ENCODE peak calls at places on chromosomes 13 and 19, in eight cellular contexts. One of them, this sample, is unnamed.

GRCh38 chr13:60990032-60990733 is 425.5 kb downstream of the PCDH20 start:
- DNase-seq in caudate nucleus: no peak
- DNase-seq in left lung: no peak
- DNase-seq in fibroblast of lung: no peak
- DNase-seq in endodermal cell: peak
- DNase-seq in CD8-positive, alpha-beta T cell: no peak
- DNase-seq in SK-N-MC: no peak
- DNase-seq in AG04450: no peak
- DNase-seq in this sample: no peak

GRCh38 chr13:40070357-40070756 is 414.9 kb downstream of the COG6 start:
- DNase-seq in caudate nucleus: no peak
- DNase-seq in left lung: no peak
- DNase-seq in fibroblast of lung: no peak
- DNase-seq in endodermal cell: no peak
- DNase-seq in CD8-positive, alpha-beta T cell: no peak
- DNase-seq in SK-N-MC: no peak
- DNase-seq in AG04450: no peak
- DNase-seq in this sample: no peak

GRCh38 chr13:103895835-103896520 is 829.8 kb upstream of the SLC10A2 start:
- DNase-seq in caudate nucleus: no peak
- DNase-seq in left lung: no peak
- DNase-seq in fibroblast of lung: no peak
- DNase-seq in endodermal cell: no peak
- DNase-seq in CD8-positive, alpha-beta T cell: no peak
- DNase-seq in SK-N-MC: no peak
- DNase-seq in AG04450: no peak
- DNase-seq in this sample: no peak

GRCh38 chr13:113566227-113566561 is 18.4 kb upstream of the TFDP1 start:
- DNase-seq in caudate nucleus: no peak
- DNase-seq in left lung: no peak
- DNase-seq in fibroblast of lung: no peak
- DNase-seq in endodermal cell: no peak
- DNase-seq in CD8-positive, alpha-beta T cell: no peak
- DNase-seq in SK-N-MC: no peak
- DNase-seq in AG04450: no peak
- DNase-seq in this sample: no peak

GRCh38 chr19:9586764-9587163 is 2.5 kb upstream of the ZNF121 start:
- DNase-seq in caudate nucleus: peak
- DNase-seq in left lung: no peak
- DNase-seq in fibroblast of lung: peak
- DNase-seq in endodermal cell: peak
- DNase-seq in CD8-positive, alpha-beta T cell: peak
- DNase-seq in SK-N-MC: no peak
- DNase-seq in AG04450: peak
- DNase-seq in this sample: peak

GRCh38 chr13:114151031-114151430 is 18.6 kb upstream of the RASA3 start:
- DNase-seq in caudate nucleus: no peak
- DNase-seq in left lung: no peak
- DNase-seq in fibroblast of lung: no peak
- DNase-seq in endodermal cell: no peak
- DNase-seq in CD8-positive, alpha-beta T cell: no peak
- DNase-seq in SK-N-MC: no peak
- DNase-seq in AG04450: no peak
- DNase-seq in this sample: no peak

GRCh38 chr13:27374126-27374613 is 50.2 kb upstream of the GTF3A start:
- DNase-seq in caudate nucleus: no peak
- DNase-seq in left lung: no peak
- DNase-seq in fibroblast of lung: no peak
- DNase-seq in endodermal cell: no peak
- DNase-seq in CD8-positive, alpha-beta T cell: no peak
- DNase-seq in SK-N-MC: no peak
- DNase-seq in AG04450: no peak
- DNase-seq in this sample: no peak

GRCh38 chr13:20475927-20476691 is 49.5 kb downstream of the CRYL1 start:
- DNase-seq in caudate nucleus: no peak
- DNase-seq in left lung: no peak
- DNase-seq in fibroblast of lung: no peak
- DNase-seq in endodermal cell: peak
- DNase-seq in CD8-positive, alpha-beta T cell: peak
- DNase-seq in SK-N-MC: no peak
- DNase-seq in AG04450: no peak
- DNase-seq in this sample: peak

GRCh38 chr19:47729468-47729798 is 15.9 kb upstream of the NOP53 start:
- DNase-seq in caudate nucleus: no peak
- DNase-seq in left lung: peak
- DNase-seq in fibroblast of lung: peak
- DNase-seq in endodermal cell: peak
- DNase-seq in CD8-positive, alpha-beta T cell: no peak
- DNase-seq in SK-N-MC: no peak
- DNase-seq in AG04450: no peak
- DNase-seq in this sample: no peak

GRCh38 chr13:67227131-67227983 is 2.8 kb downstream of the PCDH9 start:
- DNase-seq in caudate nucleus: no peak
- DNase-seq in left lung: no peak
- DNase-seq in fibroblast of lung: no peak
- DNase-seq in endodermal cell: no peak
- DNase-seq in CD8-positive, alpha-beta T cell: no peak
- DNase-seq in SK-N-MC: no peak
- DNase-seq in AG04450: no peak
- DNase-seq in this sample: no peak

GRCh38 chr13:44172411-44172810 is 201.2 kb upstream of the SERP2 start:
- DNase-seq in caudate nucleus: no peak
- DNase-seq in left lung: no peak
- DNase-seq in fibroblast of lung: no peak
- DNase-seq in endodermal cell: no peak
- DNase-seq in CD8-positive, alpha-beta T cell: no peak
- DNase-seq in SK-N-MC: no peak
- DNase-seq in AG04450: no peak
- DNase-seq in this sample: no peak

GRCh38 chr19:566844-567243 is 5.6 kb upstream of the BSG start:
- DNase-seq in caudate nucleus: no peak
- DNase-seq in left lung: no peak
- DNase-seq in fibroblast of lung: no peak
- DNase-seq in endodermal cell: no peak
- DNase-seq in CD8-positive, alpha-beta T cell: no peak
- DNase-seq in SK-N-MC: no peak
- DNase-seq in AG04450: no peak
- DNase-seq in this sample: no peak

GRCh38 chr19:45376045-45376724 is 5.8 kb upstream of the ERCC2 start:
- DNase-seq in caudate nucleus: no peak
- DNase-seq in left lung: no peak
- DNase-seq in fibroblast of lung: peak
- DNase-seq in endodermal cell: peak
- DNase-seq in CD8-positive, alpha-beta T cell: no peak
- DNase-seq in SK-N-MC: peak
- DNase-seq in AG04450: peak
- DNase-seq in this sample: no peak

GRCh38 chr19:35468637-35469036 is 20.6 kb downstream of the FFAR2 start:
- DNase-seq in caudate nucleus: no peak
- DNase-seq in left lung: peak
- DNase-seq in fibroblast of lung: peak
- DNase-seq in endodermal cell: peak
- DNase-seq in CD8-positive, alpha-beta T cell: peak
- DNase-seq in SK-N-MC: no peak
- DNase-seq in AG04450: no peak
- DNase-seq in this sample: peak

GRCh38 chr19:6738726-6739389 is 622 bp upstream of the TRIP10 start:
- DNase-seq in caudate nucleus: no peak
- DNase-seq in left lung: peak
- DNase-seq in fibroblast of lung: no peak
- DNase-seq in endodermal cell: peak
- DNase-seq in CD8-positive, alpha-beta T cell: no peak
- DNase-seq in SK-N-MC: no peak
- DNase-seq in AG04450: no peak
- DNase-seq in this sample: peak

GRCh38 chr13:42405665-42406390 is 133.9 kb downstream of the AKAP11 start:
- DNase-seq in caudate nucleus: no peak
- DNase-seq in left lung: no peak
- DNase-seq in fibroblast of lung: no peak
- DNase-seq in endodermal cell: no peak
- DNase-seq in CD8-positive, alpha-beta T cell: no peak
- DNase-seq in SK-N-MC: no peak
- DNase-seq in AG04450: no peak
- DNase-seq in this sample: no peak

DNA sequence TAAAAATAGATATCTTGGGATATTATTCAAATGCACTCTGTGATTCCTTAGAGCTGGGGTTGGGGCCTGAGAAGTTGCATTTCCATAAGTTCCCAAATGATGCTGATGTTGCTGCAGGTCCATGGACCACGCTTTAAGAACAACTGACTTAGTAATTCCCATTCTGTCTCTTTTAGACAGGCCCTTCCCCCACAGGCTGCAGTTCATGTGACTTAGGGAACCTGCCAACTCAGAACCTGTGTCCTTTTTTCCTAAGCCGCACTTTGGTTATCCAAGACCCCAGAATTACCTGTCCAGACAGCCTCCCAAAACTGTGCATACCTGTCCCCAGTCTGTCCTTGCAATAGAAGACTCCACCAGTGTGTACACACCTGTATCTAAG is 1.7 kb upstream of the ITGBL1 start:
- DNase-seq in caudate nucleus: no peak
- DNase-seq in left lung: no peak
- DNase-seq in fibroblast of lung: no peak
- DNase-seq in endodermal cell: no peak
- DNase-seq in CD8-positive, alpha-beta T cell: no peak
- DNase-seq in SK-N-MC: no peak
- DNase-seq in AG04450: no peak
- DNase-seq in this sample: no peak
- H3K27ac ChIP-seq in caudate nucleus: no peak
- H3K27ac ChIP-seq in left lung: no peak
- H3K27ac ChIP-seq in fibroblast of lung: peak
- H3K27ac ChIP-seq in endodermal cell: no peak
- H3K27ac ChIP-seq in CD8-positive, alpha-beta T cell: no peak
- H3K27ac ChIP-seq in SK-N-MC: no peak
- H3K27ac ChIP-seq in AG04450: peak
- H3K27ac ChIP-seq in this sample: no peak

GRCh38 chr13:106536244-106537034 is 977 bp upstream of the EFNB2 start:
- DNase-seq in caudate nucleus: peak
- DNase-seq in left lung: peak
- DNase-seq in fibroblast of lung: peak
- DNase-seq in endodermal cell: peak
- DNase-seq in CD8-positive, alpha-beta T cell: peak
- DNase-seq in SK-N-MC: peak
- DNase-seq in AG04450: peak
- DNase-seq in this sample: peak
- H3K27ac ChIP-seq in caudate nucleus: peak
- H3K27ac ChIP-seq in left lung: peak
- H3K27ac ChIP-seq in fibroblast of lung: peak
- H3K27ac ChIP-seq in endodermal cell: peak
- H3K27ac ChIP-seq in CD8-positive, alpha-beta T cell: no peak
- H3K27ac ChIP-seq in SK-N-MC: no peak
- H3K27ac ChIP-seq in AG04450: no peak
- H3K27ac ChIP-seq in this sample: peak

GRCh38 chr13:111210488-111210887 is 95.4 kb downstream of the ARHGEF7 start:
- DNase-seq in caudate nucleus: no peak
- DNase-seq in left lung: peak
- DNase-seq in fibroblast of lung: peak
- DNase-seq in endodermal cell: no peak
- DNase-seq in CD8-positive, alpha-beta T cell: no peak
- DNase-seq in SK-N-MC: no peak
- DNase-seq in AG04450: peak
- DNase-seq in this sample: no peak
- H3K27ac ChIP-seq in caudate nucleus: peak
- H3K27ac ChIP-seq in left lung: peak
- H3K27ac ChIP-seq in fibroblast of lung: peak
- H3K27ac ChIP-seq in endodermal cell: peak
- H3K27ac ChIP-seq in CD8-positive, alpha-beta T cell: no peak
- H3K27ac ChIP-seq in SK-N-MC: peak
- H3K27ac ChIP-seq in AG04450: peak
- H3K27ac ChIP-seq in this sample: no peak

GRCh38 chr19:34225659-34226015 is 28.7 kb upstream of the GARRE1 start:
- DNase-seq in caudate nucleus: no peak
- DNase-seq in left lung: no peak
- DNase-seq in fibroblast of lung: peak
- DNase-seq in endodermal cell: no peak
- DNase-seq in CD8-positive, alpha-beta T cell: no peak
- DNase-seq in SK-N-MC: no peak
- DNase-seq in AG04450: no peak
- DNase-seq in this sample: no peak
- H3K27ac ChIP-seq in caudate nucleus: no peak
- H3K27ac ChIP-seq in left lung: no peak
- H3K27ac ChIP-seq in fibroblast of lung: no peak
- H3K27ac ChIP-seq in endodermal cell: no peak
- H3K27ac ChIP-seq in CD8-positive, alpha-beta T cell: no peak
- H3K27ac ChIP-seq in SK-N-MC: no peak
- H3K27ac ChIP-seq in AG04450: no peak
- H3K27ac ChIP-seq in this sample: no peak

DNA sequence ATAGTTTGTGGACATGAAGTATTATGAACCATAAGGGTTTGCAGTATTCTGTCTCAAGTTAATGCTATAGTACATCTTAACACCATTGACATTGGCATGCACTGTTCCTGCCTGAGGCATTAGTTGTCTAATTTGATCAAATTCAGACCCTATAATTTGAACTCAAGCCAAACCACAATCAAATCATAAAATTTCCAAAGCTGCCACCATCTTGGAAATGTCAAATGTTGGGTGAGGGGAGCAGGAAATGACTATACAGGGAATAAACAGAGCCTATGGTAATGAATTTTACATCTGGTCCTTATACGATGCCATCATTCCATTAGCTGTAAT is 257.9 kb downstream of the SPRY2 start:
- DNase-seq in caudate nucleus: no peak
- DNase-seq in left lung: no peak
- DNase-seq in fibroblast of lung: no peak
- DNase-seq in endodermal cell: no peak
- DNase-seq in CD8-positive, alpha-beta T cell: no peak
- DNase-seq in SK-N-MC: no peak
- DNase-seq in AG04450: no peak
- DNase-seq in this sample: no peak
- H3K27ac ChIP-seq in caudate nucleus: no peak
- H3K27ac ChIP-seq in left lung: peak
- H3K27ac ChIP-seq in fibroblast of lung: peak
- H3K27ac ChIP-seq in endodermal cell: no peak
- H3K27ac ChIP-seq in CD8-positive, alpha-beta T cell: no peak
- H3K27ac ChIP-seq in SK-N-MC: no peak
- H3K27ac ChIP-seq in AG04450: no peak
- H3K27ac ChIP-seq in this sample: no peak

DNA sequence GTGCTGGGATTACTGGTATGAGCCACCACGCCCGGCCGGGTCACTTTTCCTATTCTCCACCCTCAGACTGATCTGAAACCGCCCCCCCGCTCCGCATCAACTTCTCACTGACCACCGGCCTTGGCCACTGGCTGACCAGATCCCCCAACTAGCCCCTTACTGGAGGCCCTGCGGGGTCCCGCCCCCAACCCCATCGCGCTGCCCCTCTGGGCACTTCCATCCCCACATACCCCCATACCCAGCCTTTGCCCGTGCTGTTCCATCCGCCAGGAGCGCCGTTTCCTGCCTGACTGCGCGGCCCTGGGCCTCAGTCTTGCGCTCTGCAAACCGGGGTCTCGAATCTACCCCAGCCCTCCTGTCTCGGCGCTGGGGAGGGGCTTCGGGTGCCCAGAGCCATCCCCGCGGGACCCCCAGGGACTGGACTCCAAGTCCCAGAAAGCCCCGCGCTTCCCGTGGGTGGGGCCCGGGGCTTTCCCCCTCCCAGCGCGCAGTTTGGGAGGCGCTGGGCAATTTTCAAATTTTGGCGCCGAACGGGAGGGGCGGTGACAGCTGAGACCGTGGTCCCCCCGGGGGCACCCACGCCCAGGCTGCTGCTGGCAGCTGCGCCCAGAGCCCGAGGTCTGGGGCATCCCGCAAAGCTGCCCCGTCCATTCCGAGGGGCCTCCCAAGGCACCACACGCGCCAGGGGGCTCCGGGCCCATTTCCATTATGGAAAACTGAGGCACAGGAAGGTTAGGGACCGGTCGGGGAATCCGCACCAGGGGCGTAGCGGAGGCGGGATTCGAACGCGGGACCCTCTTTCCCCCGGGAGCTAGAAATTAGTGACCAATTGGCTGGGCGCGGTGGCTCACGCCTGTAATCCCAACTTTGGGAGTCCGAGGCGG is 5.2 kb upstream of the LMNB2 start:
- DNase-seq in caudate nucleus: no peak
- DNase-seq in left lung: peak
- DNase-seq in fibroblast of lung: peak
- DNase-seq in endodermal cell: peak
- DNase-seq in CD8-positive, alpha-beta T cell: peak
- DNase-seq in SK-N-MC: no peak
- DNase-seq in AG04450: no peak
- DNase-seq in this sample: peak
- H3K27ac ChIP-seq in caudate nucleus: no peak
- H3K27ac ChIP-seq in left lung: no peak
- H3K27ac ChIP-seq in fibroblast of lung: peak
- H3K27ac ChIP-seq in endodermal cell: peak
- H3K27ac ChIP-seq in CD8-positive, alpha-beta T cell: no peak
- H3K27ac ChIP-seq in SK-N-MC: peak
- H3K27ac ChIP-seq in AG04450: no peak
- H3K27ac ChIP-seq in this sample: no peak

This sample was measured in naive thymus-derived CD4-positive, alpha-beta T cell.